ENCODE peak calls at places on chromosomes 12 and 14, in five cellular contexts. B, O, W, T and L are unnamed samples.

GRCh38 chr12:30853561-30854133 is 72.9 kb upstream of the TSPAN11 start:
- DNase-seq in O (no peak), W (no peak), T (no peak), B (no peak), L (no peak)

GRCh38 chr12:122123761-122124145 is 45.2 kb downstream of the MLXIP start:
- DNase-seq in W (no peak), O (no peak), T (no peak), B (no peak), L (no peak)

GRCh38 chr12:8950287-8950574 is 786 bp upstream of the M6PR start:
- DNase-seq in T (no peak), O (no peak), W (peak), B (no peak), L (no peak)

GRCh38 chr14:99549684-99550083 is 54.3 kb downstream of the CCDC85C start:
- DNase-seq in O (peak), T (no peak), B (no peak), W (no peak), L (no peak)

GRCh38 chr12:116661341-116661740 is 76.5 kb downstream of the SPRING1 start:
- DNase-seq in O (no peak), W (no peak), B (no peak), T (no peak), L (no peak)

GRCh38 chr12:126582231-126582630 is 1517.0 kb downstream of the AACS start:
- DNase-seq in B (peak), O (no peak), T (peak), W (no peak), L (no peak)

GRCh38 chr14:103600503-103600902 is 28.5 kb upstream of the KLC1 start:
- DNase-seq in B (no peak), O (no peak), W (no peak), T (no peak), L (no peak)

GRCh38 chr12:106760184-106760531 is 14.3 kb upstream of the RIC8B start:
- DNase-seq in O (peak), B (peak), T (no peak), W (no peak), L (no peak)

GRCh38 chr12:58066296-58066695 is 124.9 kb downstream of the ATP23 start:
- DNase-seq in W (no peak), T (peak), O (peak), B (no peak), L (no peak)

GRCh38 chr14:36797634-36798033 is 136.0 kb downstream of the PAX9 start:
- DNase-seq in T (no peak), B (no peak), O (no peak), W (no peak), L (no peak)

GRCh38 chr14:64788706-64789105 is 84.5 kb downstream of the PLEKHG3 start:
- DNase-seq in W (peak), T (peak), B (peak), O (peak), L (no peak)

GRCh38 chr12:24230061-24230460 is 280.6 kb upstream of the SOX5 start:
- DNase-seq in T (no peak), O (no peak), B (no peak), W (no peak), L (no peak)

GRCh38 chr14:91897121-91897701 is 29.9 kb upstream of the TC2N start:
- DNase-seq in T (peak), W (peak), O (peak), B (peak), L (no peak)

GRCh38 chr14:91896419-91896818 is 29.1 kb upstream of the TC2N start:
- DNase-seq in W (no peak), O (no peak), T (no peak), B (no peak), L (no peak)

GRCh38 chr14:91899213-91899612 is 31.9 kb upstream of the TC2N start:
- DNase-seq in T (peak), O (no peak), W (no peak), B (no peak), L (no peak)

GRCh38 chr14:91899777-91900176 is 32.4 kb upstream of the TC2N start:
- DNase-seq in O (no peak), B (peak), T (no peak), W (no peak), L (no peak)

GRCh38 chr14:91898256-91898843 is 31.0 kb upstream of the TC2N start:
- DNase-seq in W (no peak), O (peak), B (peak), T (no peak), L (no peak)
- TF ChIP-seq CTCF in W (no peak), O (no peak), B (no peak), T (no peak), L (no peak)

DNA sequence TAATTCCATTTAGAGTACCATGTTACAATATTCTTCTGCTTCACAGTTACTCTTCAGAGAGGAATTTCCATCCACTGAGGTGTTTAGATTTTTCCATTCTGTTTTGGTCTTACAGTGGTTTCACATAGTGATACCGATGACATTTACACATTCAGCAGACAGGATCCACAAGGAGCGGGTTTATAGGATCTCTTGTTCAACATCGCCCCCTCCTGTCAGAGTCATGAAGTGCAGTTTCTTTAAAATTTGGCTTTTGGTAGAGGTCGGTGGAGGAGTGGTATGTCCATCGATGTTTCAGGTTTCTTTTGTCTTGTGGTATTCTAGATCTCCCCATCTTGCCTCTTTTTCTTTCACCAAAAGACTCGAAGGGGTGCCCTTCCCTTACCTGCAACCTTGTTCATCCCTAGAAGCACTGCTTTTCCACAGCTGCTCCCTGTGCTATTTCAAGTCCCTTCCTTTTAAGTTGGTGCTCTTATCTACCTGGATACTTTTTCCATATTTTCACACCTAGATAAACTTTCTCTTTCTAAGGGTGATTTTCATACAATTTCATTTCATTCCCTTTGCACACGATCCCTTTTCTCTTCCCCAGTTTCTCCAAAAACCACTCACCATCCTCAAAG is 181.3 kb downstream of the ITPR2 start:
- DNase-seq in B (peak), T (peak), O (peak), W (peak), L (no peak)
- TF ChIP-seq CTCF in B (peak), T (peak), O (peak), W (peak), L (peak)

GRCh38 chr14:105400016-105400415 is 1.7 kb downstream of the TEX22 start:
- DNase-seq in T (no peak), W (no peak), B (no peak), O (no peak), L (no peak)

GRCh38 chr14:105397350-105397931 is 897 bp upstream of the TEX22 start:
- DNase-seq in B (no peak), O (no peak), W (no peak), T (no peak), L (no peak)

GRCh38 chr14:105399441-105399775 is 1.1 kb downstream of the TEX22 start:
- DNase-seq in T (no peak), W (no peak), B (no peak), O (no peak), L (no peak)

GRCh38 chr14:105398726-105399440 is 545 bp downstream of the TEX22 start:
- DNase-seq in T (peak), B (peak), W (no peak), O (no peak), L (no peak)

GRCh38 chr14:105398044-105398725 is at the start of gene TEX22:
- DNase-seq in T (peak), W (peak), O (peak), B (peak), L (peak)
- TF ChIP-seq CTCF in T (no peak), W (peak), O (peak), B (peak), L (no peak)

DNA sequence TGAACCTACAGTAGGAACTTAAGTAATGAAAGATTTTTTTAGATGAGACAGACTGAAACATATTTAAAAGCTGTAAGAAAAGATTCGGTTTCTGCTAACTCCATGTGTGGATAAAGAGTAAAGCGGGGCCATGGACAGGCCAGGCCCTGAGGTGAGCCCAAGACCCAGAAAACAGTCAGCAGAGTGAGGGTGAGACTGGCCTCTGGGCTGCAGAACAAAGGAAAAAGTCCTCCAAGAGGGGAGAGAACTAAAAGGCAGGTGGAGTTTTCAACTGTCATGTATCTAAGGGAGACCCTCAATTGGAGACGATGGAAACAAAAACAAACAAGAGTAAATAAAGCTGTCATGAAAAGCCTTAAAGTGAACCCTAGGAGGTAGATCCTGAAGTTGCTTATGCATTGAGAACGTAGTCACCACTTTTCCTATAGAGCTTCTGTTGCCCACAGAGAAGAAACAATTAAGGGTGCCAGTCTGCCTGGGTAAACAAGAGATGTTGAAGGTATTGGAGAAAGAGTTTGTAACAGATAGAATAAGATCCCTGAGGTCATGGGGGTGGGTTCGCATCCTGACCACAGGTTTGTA is 268.9 kb upstream of the PDE3A start:
- DNase-seq in O (no peak), W (no peak), B (no peak), T (no peak), L (no peak)
- TF ChIP-seq CTCF in O (no peak), W (no peak), B (no peak), T (no peak), L (no peak)

GRCh38 chr12:102542816-102543448 is 62.6 kb upstream of the IGF1 start:
- DNase-seq in T (no peak), O (no peak), B (no peak), W (no peak), L (no peak)

GRCh38 chr12:102540856-102541385 is 60.6 kb upstream of the IGF1 start:
- DNase-seq in T (no peak), W (no peak), B (no peak), O (no peak), L (no peak)

GRCh38 chr12:102543931-102544485 is 63.6 kb upstream of the IGF1 start:
- DNase-seq in B (no peak), O (no peak), T (no peak), W (no peak), L (no peak)

GRCh38 chr12:102539651-102540553 is 59.5 kb upstream of the IGF1 start:
- DNase-seq in T (no peak), B (peak), W (no peak), O (peak), L (no peak)

GRCh38 chr12:102543494-102543893 is 63.1 kb upstream of the IGF1 start:
- DNase-seq in T (no peak), W (no peak), B (no peak), O (no peak), L (no peak)
- TF ChIP-seq CTCF in T (no peak), W (no peak), B (no peak), O (peak), L (no peak)

GRCh38 chr14:81523016-81523415 is 10.6 kb downstream of the SEL1L start:
- DNase-seq in O (no peak), T (no peak), W (no peak), B (no peak), L (no peak)
- TF ChIP-seq CTCF in O (no peak), T (no peak), W (no peak), B (no peak), L (no peak)